ENCODE peak calls at places on chromosomes 3 and 15, in four cellular contexts. W is IMR-90, Y is K562, J is H1. I is an unnamed sample.

GRCh38 chr3:11185564-11186317 is 31.4 kb downstream of the HRH1 start:
- DNase-seq in W (peak), J (no peak), Y (no peak), I (no peak)

GRCh38 chr3:192130534-192131132 is 596.7 kb downstream of the FGF12 start:
- DNase-seq in Y (peak), W (peak), J (peak), I (peak)

GRCh38 chr3:27431116-27431515 is 53.1 kb downstream of the SLC4A7 start:
- DNase-seq in J (no peak), W (peak), Y (no peak), I (no peak)

GRCh38 chr3:60917136-60917535 is 334.1 kb downstream of the FHIT start:
- DNase-seq in Y (no peak), J (no peak), W (no peak), I (no peak)

GRCh38 chr3:108222813-108223307 is 636 bp upstream of the IFT57 start:
- DNase-seq in J (no peak), Y (no peak), W (peak), I (no peak)

GRCh38 chr15:87167055-87167454 is 1087.4 kb downstream of the AGBL1 start:
- DNase-seq in J (no peak), W (peak), Y (no peak), I (no peak)

GRCh38 chr15:92029104-92029466 is 175.6 kb downstream of the SLCO3A1 start:
- DNase-seq in W (no peak), Y (no peak), J (no peak), I (no peak)

GRCh38 chr15:70504305-70504951 is 258.9 kb downstream of the UACA start:
- DNase-seq in Y (no peak), W (peak), J (no peak), I (no peak)

GRCh38 chr3:135564696-135565095 is 400.8 kb upstream of the PPP2R3A start:
- DNase-seq in W (no peak), Y (no peak), J (no peak), I (no peak)

GRCh38 chr3:173109143-173109542 is 31.9 kb downstream of the SPATA16 start:
- DNase-seq in W (no peak), Y (no peak), J (no peak), I (no peak)

GRCh38 chr15:62119224-62119925 is 45.7 kb downstream of the C2CD4B start:
- DNase-seq in J (no peak), W (peak), Y (no peak), I (no peak)

GRCh38 chr3:191148131-191148530 is 50.9 kb upstream of the OSTN start:
- DNase-seq in Y (no peak), J (no peak), W (no peak), I (no peak)

GRCh38 chr15:99424978-99425665 is 140.7 kb upstream of the MEF2A start:
- DNase-seq in Y (no peak), J (no peak), W (peak), I (no peak)

GRCh38 chr3:97935842-97936241 is 36.4 kb downstream of the RIOX2 start:
- DNase-seq in Y (no peak), J (no peak), W (no peak), I (no peak)

GRCh38 chr3:127761101-127761802 is 61.1 kb downstream of the MGLL start:
- DNase-seq in J (no peak), Y (no peak), W (no peak), I (no peak)

GRCh38 chr3:109806929-109807328 is 469.6 kb upstream of the DPPA4 start:
- DNase-seq in W (peak), Y (peak), J (no peak), I (no peak)

GRCh38 chr15:58014470-58014869 is 51.0 kb downstream of the ALDH1A2 start:
- DNase-seq in W (no peak), Y (no peak), J (no peak), I (no peak)

GRCh38 chr15:60592386-60593339 is 113.7 kb upstream of the ICE2 start:
- DNase-seq in W (peak), Y (peak), J (peak), I (no peak)

GRCh38 chr3:3665546-3665945 is 133.7 kb upstream of the LRRN1 start:
- DNase-seq in W (no peak), Y (no peak), J (no peak), I (no peak)

GRCh38 chr3:23146163-23146562 is 57.0 kb upstream of the UBE2E2 start:
- DNase-seq in Y (no peak), W (no peak), J (no peak), I (no peak)

GRCh38 chr15:100651253-100651652 is 48.9 kb downstream of the ASB7 start:
- DNase-seq in J (no peak), Y (no peak), W (peak), I (no peak)

GRCh38 chr3:126352476-126353454 is 4.4 kb downstream of the KLF15 start:
- DNase-seq in J (no peak), Y (no peak), W (peak), I (no peak)

GRCh38 chr3:50347187-50347813 is 1.8 kb upstream of the ZMYND10 start:
- DNase-seq in W (peak), J (no peak), Y (peak), I (no peak)

GRCh38 chr3:15405448-15406050 is 21.8 kb downstream of the METTL6 start:
- DNase-seq in Y (peak), J (no peak), W (peak), I (no peak)

GRCh38 chr3:72746412-72747411 is 101.5 kb downstream of the SHQ1 start:
- DNase-seq in Y (no peak), J (no peak), W (peak), I (no peak)

GRCh38 chr15:70766597-70766996 is 3.2 kb upstream of the UACA start:
- DNase-seq in Y (no peak), J (no peak), W (no peak), I (no peak)

GRCh38 chr3:2172561-2173171 is 74.0 kb downstream of the CNTN4 start:
- DNase-seq in W (no peak), Y (no peak), J (no peak), I (no peak)

GRCh38 chr15:35092846-35093245 is 7.8 kb upstream of the NANOGP8 start:
- DNase-seq in W (no peak), Y (no peak), J (no peak), I (no peak)

GRCh38 chr3:11610044-11610671 is 33.6 kb downstream of the VGLL4 start:
- DNase-seq in W (peak), J (no peak), Y (no peak), I (no peak)

DNA sequence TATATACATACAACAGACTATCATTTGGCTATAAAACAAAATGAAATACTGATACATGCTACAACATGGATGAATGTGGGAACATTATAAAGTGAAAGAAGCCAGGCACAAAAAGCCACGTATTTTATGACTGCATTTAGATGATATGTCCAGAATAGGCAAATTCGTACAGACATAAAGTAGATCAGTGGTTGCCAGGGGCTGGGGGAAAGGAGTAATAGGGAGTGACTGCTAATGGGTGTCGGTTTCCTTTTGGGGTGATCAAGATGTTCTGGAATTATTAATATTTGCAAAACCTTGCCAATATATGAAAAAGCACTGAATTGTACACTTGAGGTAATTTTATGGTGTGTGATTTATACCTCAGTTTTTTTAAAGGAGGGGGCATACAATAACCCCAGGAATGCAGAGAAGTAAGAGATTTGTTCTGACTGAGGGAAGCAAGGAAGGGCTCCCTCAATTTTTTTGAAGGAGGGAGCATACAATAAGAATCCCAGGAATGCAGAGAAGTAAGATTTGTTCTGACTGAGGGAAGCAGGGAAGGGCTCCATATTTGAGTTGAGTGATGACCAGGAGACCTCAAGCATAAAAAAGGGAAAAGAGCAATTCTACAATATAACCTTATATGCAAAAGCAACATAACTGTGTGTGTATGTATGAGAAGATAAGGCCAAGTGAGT is 6.2 kb downstream of the PSMD6 start:
- DNase-seq in W (no peak), J (no peak), Y (no peak), I (no peak)
- TF ChIP-seq CHD1 in W (no peak), J (no peak), Y (no peak), I (no peak)

GRCh38 chr3:187002915-187003314 is 72.6 kb downstream of the ST6GAL1 start:
- DNase-seq in J (no peak), W (no peak), Y (no peak), I (no peak)
- TF ChIP-seq RAD21 in J (no peak), W (no peak), Y (no peak), I (no peak)

GRCh38 chr3:102132370-102132769 is 283.1 kb downstream of the NFKBIZ start:
- DNase-seq in Y (no peak), J (no peak), W (no peak), I (no peak)

GRCh38 chr3:102136183-102136582 is 286.9 kb downstream of the NFKBIZ start:
- DNase-seq in Y (no peak), J (no peak), W (no peak), I (no peak)

GRCh38 chr3:102129774-102130608 is 280.7 kb downstream of the NFKBIZ start:
- DNase-seq in J (no peak), Y (no peak), W (peak), I (no peak)

DNA sequence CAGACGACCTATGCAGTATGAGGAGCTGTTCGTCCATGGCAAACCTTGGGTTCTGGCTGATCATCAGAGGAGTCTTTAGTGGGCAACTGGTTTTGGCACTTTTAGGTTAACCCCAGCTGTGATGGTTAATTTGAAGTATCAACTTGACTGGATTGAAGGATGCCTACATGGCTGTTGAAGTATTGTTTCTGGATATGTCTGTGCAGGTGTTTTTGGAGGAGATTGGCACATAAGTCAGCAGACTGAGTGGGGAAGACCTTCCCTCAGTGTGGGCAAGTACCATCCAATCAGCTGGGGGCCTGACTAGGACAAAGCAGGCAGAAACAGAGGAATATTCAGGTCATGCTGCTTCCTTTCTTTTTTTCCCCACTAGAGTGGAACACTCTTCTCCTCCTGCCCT is 284.1 kb downstream of the NFKBIZ start:
- DNase-seq in W (no peak), J (no peak), Y (no peak), I (no peak)
- TF ChIP-seq CHD1 in W (no peak), J (no peak), Y (no peak), I (no peak)

GRCh38 chr3:152961323-152961722 is 126.4 kb downstream of the P2RY1 start:
- DNase-seq in W (peak), J (no peak), Y (peak), I (peak)

GRCh38 chr3:152957488-152957887 is 122.6 kb downstream of the P2RY1 start:
- DNase-seq in W (no peak), Y (no peak), J (no peak), I (no peak)

GRCh38 chr3:152964901-152965609 is 130.1 kb downstream of the P2RY1 start:
- DNase-seq in Y (peak), W (no peak), J (no peak), I (no peak)

DNA sequence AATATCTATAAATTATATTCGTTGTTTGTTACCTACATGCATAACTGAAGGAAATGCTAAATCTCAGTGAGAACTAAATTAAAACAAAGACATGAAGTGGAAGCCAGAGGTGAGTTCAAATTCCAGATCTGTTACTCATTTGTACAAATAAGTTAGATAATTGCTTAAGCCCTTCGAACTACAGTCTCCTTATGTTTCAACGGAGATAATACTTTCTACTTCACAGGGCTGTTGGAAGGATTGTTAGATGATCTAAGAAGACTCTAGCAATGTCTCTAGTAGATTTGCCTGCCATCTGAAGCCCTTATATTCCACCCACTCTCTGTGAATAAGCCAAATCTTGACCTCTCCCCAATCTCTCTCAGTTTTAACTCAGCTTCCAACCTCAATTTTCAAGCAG is 125.8 kb downstream of the P2RY1 start:
- DNase-seq in W (no peak), Y (no peak), J (no peak), I (no peak)
- TF ChIP-seq RAD21 in W (no peak), Y (no peak), J (no peak), I (no peak)

GRCh38 chr3:168248383-168249047 is 152.8 kb upstream of the GOLIM4 start:
- DNase-seq in Y (no peak), W (peak), J (peak), I (no peak)
- TF ChIP-seq CHD1 in Y (no peak), W (no peak), J (no peak), I (no peak)

GRCh38 chr3:63976166-63976861 is 47.0 kb downstream of the PSMD6 start:
- DNase-seq in W (peak), J (no peak), Y (no peak), I (no peak)
- TF ChIP-seq RAD21 in W (no peak), J (no peak), Y (no peak), I (no peak)

DNA sequence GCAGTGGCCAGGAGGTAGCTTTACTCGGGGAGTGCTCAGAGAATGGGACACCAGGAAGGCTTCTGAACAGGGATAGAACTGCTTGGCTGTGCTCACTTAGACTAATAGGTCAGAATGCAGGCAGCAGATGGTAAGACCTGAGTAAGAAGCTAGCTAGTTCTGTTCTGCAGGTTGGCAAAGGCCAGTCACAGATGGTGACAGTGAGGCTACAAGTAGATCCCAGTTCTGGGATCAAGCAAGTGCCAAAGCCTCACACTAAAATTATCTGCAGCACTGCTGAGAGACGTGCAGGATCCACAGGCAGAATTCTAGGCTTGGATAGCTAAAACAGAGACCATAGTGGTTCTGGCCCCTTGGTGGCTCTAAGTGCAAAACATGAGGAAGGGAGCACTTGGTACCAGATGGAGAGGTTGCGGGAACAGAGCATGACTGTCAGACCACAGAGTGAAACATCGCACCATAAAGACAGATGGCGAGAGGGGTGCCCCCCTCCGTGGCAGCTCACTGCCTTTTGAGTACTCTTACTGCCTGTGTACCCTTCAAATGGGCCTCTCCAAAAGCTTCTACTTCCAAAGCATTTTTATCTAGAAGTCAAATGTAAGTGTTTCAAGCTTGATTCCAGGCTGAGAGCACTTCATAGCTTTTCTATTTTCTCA is 3.6 kb upstream of the GLCE start:
- DNase-seq in J (no peak), Y (no peak), W (no peak), I (no peak)
- TF ChIP-seq CHD1 in J (no peak), Y (no peak), W (no peak), I (no peak)

GRCh38 chr3:16482770-16483531 is 30.5 kb downstream of the RFTN1 start:
- DNase-seq in J (peak), Y (no peak), W (peak), I (no peak)
- TF ChIP-seq RAD21 in J (no peak), Y (no peak), W (no peak), I (peak)

DNA sequence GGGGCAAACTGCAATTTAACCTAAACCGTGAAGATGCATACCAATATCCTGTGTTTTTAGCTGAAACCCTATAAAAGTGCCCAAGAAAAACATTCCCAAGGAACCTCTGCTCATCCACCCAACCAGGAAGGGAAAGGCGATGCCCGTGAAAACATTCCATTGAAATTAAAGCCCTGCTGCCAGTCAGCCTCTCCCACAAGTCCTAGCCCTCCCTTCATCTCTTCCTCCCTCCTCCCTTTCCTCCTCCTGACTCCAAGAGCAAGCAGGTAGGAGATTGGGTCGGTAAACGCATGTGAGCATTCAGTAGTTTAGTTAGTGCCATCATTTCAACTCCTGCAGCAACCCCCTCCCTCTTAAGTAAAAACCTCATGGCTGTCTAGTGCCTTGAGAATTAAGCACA is 27.7 kb downstream of the HES1 start:
- DNase-seq in J (no peak), Y (no peak), W (no peak), I (no peak)
- TF ChIP-seq CHD1 in J (no peak), Y (no peak), W (no peak), I (no peak)

DNA sequence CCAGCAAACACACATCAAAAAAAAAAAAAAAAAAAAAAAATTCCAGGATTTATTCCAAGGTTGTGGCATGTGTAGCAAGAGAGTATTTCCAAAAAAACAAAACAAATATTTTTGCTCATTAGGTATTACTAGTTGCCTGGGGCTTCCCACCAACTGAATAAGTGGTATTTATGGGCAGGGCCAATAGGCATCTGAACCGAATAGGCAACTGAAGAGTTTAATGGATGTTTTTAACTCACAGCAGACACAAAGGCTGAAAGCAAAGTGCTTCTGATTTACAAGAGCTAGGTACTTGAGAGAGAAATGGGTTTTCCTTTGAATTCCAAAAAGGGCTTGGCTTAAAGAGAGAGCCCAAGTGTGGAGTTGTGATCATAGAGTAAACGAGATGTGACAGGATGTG is 21.4 kb downstream of the EIF4E3 start:
- DNase-seq in J (no peak), Y (no peak), W (no peak), I (no peak)
- TF ChIP-seq RAD21 in J (no peak), Y (no peak), W (no peak), I (no peak)